ENCODE peak calls at places on chromosomes 13 and 19, in six cellular contexts. J, C, X, Z, E and T are unnamed samples.

GRCh38 chr13:44404261-44405139 is 30.9 kb downstream of the SERP2 start:
- DNase-seq in Z (no peak), X (no peak), C (no peak), E (no peak), J (no peak), T (no peak)

GRCh38 chr13:24882665-24883064 is 118.7 kb downstream of the RNF17 start:
- DNase-seq in Z (no peak), C (no peak), X (no peak), J (no peak), E (no peak), T (no peak)

GRCh38 chr19:7326105-7326877 is 22.4 kb upstream of the ARHGEF18 start:
- DNase-seq in X (no peak), Z (no peak), E (no peak), C (no peak), J (no peak), T (peak)

GRCh38 chr19:6693681-6694080 is 23.7 kb upstream of the TNFSF14 start:
- DNase-seq in X (no peak), J (no peak), C (no peak), E (no peak), Z (no peak), T (no peak)

GRCh38 chr13:38346764-38347163 is 2.9 kb upstream of the UFM1 start:
- DNase-seq in X (no peak), Z (no peak), J (no peak), C (no peak), E (no peak), T (no peak)

GRCh38 chr13:55577847-55578210 is 1562.9 kb upstream of the PRR20A start:
- DNase-seq in C (no peak), X (no peak), E (no peak), J (no peak), Z (no peak), T (no peak)

GRCh38 chr19:18940791-18941627 is at the start of gene HOMER3:
- DNase-seq in E (peak), C (peak), J (peak), Z (no peak), X (peak), T (peak)

GRCh38 chr13:71320452-71320851 is 546.6 kb downstream of the DACH1 start:
- DNase-seq in J (no peak), X (peak), C (peak), Z (no peak), E (no peak), T (peak)

GRCh38 chr13:101829484-101829883 is 377.0 kb downstream of the ITGBL1 start:
- DNase-seq in C (no peak), X (no peak), E (no peak), Z (no peak), J (no peak), T (no peak)

GRCh38 chr19:31340059-31341025 is 8.9 kb downstream of the TSHZ3 start:
- DNase-seq in E (no peak), X (no peak), C (no peak), Z (peak), J (no peak), T (peak)

GRCh38 chr19:29321116-29321515 is 108.2 kb upstream of the UQCRFS1 start:
- DNase-seq in Z (no peak), J (no peak), X (no peak), E (no peak), C (no peak), T (no peak)

GRCh38 chr19:38475176-38475575 is 41.7 kb downstream of the RYR1 start:
- DNase-seq in E (no peak), X (no peak), C (no peak), Z (no peak), J (no peak), T (no peak)

GRCh38 chr19:38473201-38473600 is 39.7 kb downstream of the RYR1 start:
- DNase-seq in E (no peak), Z (no peak), C (no peak), X (no peak), J (no peak), T (no peak)

GRCh38 chr19:38483016-38483630 is 49.6 kb downstream of the RYR1 start:
- DNase-seq in E (no peak), J (no peak), C (no peak), X (no peak), Z (no peak), T (no peak)

GRCh38 chr19:38482496-38482895 is 49.0 kb downstream of the RYR1 start:
- DNase-seq in C (no peak), J (no peak), X (no peak), Z (no peak), E (no peak), T (no peak)

DNA sequence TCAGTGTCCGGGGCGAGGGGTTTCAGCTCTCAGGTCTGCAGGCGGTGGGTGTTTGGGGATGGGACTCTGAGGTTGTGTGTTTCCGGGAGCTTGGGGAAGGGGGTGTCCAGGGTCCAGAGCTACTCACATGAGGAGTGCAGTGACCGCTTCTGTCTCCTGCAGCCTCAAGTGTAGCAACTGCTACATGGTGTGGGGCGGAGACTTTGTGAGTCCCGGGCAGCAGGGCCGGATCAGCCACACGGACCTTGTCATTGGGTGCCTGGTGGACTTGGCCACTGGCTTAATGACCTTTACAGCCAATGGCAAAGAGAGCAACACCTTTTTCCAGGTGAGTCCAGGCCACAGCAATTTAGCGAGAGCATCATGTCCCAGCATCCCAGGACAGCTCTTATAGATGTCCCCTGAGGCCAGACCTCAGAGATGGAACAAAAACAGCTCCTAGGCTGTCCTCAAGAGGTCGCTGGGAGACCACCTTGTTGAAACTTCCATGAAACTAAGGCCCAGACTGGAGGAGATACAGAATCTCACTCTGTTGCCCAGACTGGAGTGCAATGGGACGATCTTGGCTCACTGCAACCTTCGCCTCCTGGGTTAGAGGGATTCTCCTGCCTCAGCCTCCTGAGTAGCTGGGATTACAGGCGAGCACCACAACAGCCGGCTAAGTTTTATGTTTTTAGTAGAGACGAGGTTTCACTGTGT is 44.9 kb downstream of the RYR1 start:
- DNase-seq in E (no peak), Z (no peak), X (peak), J (no peak), C (peak), T (peak)
- TF ChIP-seq CTCF in E (no peak), Z (peak), X (peak), J (peak), C (peak), T (no peak)

GRCh38 chr19:54470276-54470887 is 2.7 kb downstream of the CDC42EP5 start:
- DNase-seq in E (no peak), X (no peak), Z (no peak), J (no peak), C (no peak), T (no peak)
- H3K4me3 ChIP-seq in E (no peak), X (peak), Z (no peak), J (no peak), C (no peak), T (peak)

GRCh38 chr13:49869514-49869913 is 66.6 kb downstream of the SPRYD7 start:
- DNase-seq in X (peak), Z (no peak), E (no peak), C (peak), J (no peak), T (peak)
- TF ChIP-seq CTCF in X (peak), Z (peak), E (peak), C (peak), J (peak), T (peak)

GRCh38 chr19:45068041-45068440 is 8.2 kb downstream of the ZNF296 start:
- DNase-seq in C (no peak), J (no peak), E (no peak), Z (no peak), X (no peak), T (no peak)

GRCh38 chr19:45063851-45064801 is 12.2 kb downstream of the ZNF296 start:
- DNase-seq in J (no peak), E (no peak), C (no peak), X (no peak), Z (no peak), T (no peak)

GRCh38 chr19:45070214-45070613 is 6.1 kb downstream of the ZNF296 start:
- DNase-seq in Z (no peak), X (no peak), E (no peak), J (no peak), C (no peak), T (no peak)

GRCh38 chr19:45069056-45069455 is 7.2 kb downstream of the ZNF296 start:
- DNase-seq in Z (no peak), J (no peak), C (no peak), X (peak), E (no peak), T (no peak)

DNA sequence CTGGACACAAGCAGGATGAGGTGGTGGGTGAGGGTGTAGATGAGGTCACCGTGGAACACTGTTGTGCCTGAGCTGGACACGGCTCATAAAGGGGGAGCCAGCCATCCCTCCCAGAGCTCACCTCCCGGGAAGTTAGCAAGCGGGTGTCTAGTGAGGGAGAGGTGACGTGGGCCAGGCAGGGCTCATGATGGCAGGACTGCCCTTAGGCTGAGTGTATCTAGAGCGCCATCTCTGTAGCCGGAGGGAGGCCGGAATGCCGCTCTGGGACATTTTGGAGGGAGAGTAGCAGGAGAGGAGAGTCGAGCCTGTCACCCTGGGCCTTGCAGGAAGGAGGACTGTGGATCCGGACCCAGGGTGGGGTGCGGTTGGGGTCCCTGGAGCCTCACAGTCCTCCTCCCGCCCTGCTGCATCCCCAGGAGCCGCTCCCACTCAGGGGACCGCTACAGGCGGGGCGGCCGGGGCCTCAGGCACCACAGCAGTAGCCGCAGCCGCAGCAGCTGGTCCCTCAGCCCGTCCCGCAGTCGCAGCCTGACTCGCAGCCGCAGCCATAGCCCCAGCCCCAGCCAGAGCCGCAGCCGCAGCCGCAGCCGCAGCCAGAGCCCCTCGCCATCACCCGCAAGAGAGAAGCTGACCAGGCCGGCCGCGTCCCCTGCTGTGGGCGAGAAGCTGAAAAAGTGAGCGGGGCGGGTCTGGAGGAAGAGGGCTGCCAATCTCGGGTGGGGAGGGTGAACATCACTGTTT is 9.2 kb downstream of the ZNF296 start:
- DNase-seq in X (no peak), J (no peak), C (no peak), Z (no peak), E (no peak), T (no peak)
- H3K4me3 ChIP-seq in X (no peak), J (no peak), C (no peak), Z (no peak), E (no peak), T (no peak)

DNA sequence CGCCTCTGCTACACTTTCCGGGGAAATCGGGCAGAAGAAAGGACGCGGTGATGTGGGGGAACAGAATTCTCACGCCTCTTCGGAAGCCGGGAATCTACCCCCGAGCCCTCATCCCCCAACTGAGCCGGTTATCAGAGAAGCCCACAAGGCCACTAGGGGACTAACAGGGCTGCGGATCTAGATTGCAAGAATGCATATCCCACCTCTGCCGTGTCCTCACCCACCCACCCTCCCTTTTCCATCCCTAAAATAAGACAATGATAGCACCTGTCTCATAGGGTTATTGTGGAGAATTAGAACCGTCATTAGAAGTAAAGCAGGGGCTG is 1.1 kb downstream of the IGFLR1 start:
- DNase-seq in J (no peak), E (no peak), C (no peak), Z (no peak), X (no peak), T (no peak)
- TF ChIP-seq CTCF in J (peak), E (no peak), C (no peak), Z (no peak), X (no peak), T (no peak)

DNA sequence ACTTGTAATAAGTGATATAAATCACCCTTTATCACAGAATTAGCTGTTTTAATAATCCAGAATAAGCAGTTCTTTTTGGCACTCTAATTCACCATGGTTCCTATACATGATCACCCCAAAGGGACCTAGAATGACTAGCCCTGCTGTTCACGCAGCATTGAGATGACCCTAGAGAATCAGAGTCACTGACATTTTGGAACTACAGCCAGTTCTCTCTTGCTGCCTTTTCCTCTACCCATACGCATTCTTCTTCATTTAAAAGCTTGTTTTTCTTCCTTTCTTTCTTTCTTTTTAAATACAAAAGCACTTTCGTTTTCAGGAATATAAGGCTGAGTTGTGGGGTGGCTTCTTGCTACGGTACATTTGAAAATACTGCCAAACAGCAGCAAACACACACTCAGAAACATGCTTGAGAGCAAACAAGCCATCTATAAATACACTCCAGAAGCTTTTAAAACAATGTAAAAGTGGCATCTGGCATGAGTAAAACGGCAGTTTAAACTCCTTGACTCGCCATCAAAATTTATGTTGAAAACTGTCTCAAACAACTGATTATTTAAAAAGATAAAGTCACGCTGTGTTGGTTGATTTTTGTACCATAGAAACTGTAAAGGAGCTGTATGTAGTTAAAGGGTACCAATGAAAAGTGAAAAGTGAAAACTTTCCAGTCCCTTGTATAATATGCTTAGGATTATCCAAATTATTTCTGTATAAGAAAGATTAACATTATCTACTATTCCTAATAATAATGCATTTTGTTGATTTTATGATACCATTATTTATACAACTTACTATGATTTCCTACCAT is 95.6 kb downstream of the PCDH9 start:
- DNase-seq in J (no peak), C (no peak), X (no peak), E (no peak), Z (no peak), T (peak)
- H3K4me3 ChIP-seq in J (no peak), C (no peak), X (no peak), E (no peak), Z (no peak), T (peak)

GRCh38 chr19:48813123-48813911 is 2.5 kb upstream of the BCAT2 start:
- DNase-seq in X (no peak), Z (no peak), J (no peak), C (no peak), E (no peak), T (no peak)
- TF ChIP-seq CTCF in X (peak), Z (peak), J (peak), C (peak), E (no peak), T (peak)

GRCh38 chr19:861099-861755 is 1.8 kb downstream of the CFD start:
- DNase-seq in E (no peak), Z (no peak), X (no peak), J (no peak), C (no peak), T (no peak)
- H3K4me3 ChIP-seq in E (peak), Z (no peak), X (no peak), J (no peak), C (no peak), T (no peak)

GRCh38 chr13:60134376-60134775 is 29.4 kb downstream of the DIAPH3 start:
- DNase-seq in C (peak), Z (no peak), J (no peak), X (no peak), E (no peak), T (peak)
- TF ChIP-seq CTCF in C (peak), Z (peak), J (peak), X (no peak), E (no peak), T (peak)

DNA sequence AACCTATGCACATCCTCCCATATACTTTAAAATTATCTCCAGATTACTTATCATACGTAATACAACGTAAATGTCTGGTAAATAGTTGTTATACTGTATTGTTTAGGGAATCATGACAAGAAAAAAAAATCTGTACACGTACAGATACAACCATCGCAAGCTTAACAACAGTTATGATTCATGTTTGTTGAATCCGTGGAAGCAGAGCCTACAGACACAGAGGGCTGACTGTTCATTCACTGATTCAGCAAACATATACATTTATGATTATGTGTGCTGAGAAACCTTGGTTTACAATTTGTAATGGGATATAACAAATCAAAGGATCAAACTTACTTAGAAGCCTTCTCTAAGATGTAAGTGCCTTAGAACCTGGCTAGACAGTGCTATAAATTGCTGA is 1.5 kb downstream of the ZNF260 start:
- DNase-seq in J (no peak), C (no peak), E (no peak), X (no peak), Z (no peak), T (no peak)
- H3K4me3 ChIP-seq in J (peak), C (peak), E (no peak), X (peak), Z (no peak), T (peak)